ENCODE peak calls at places on chromosomes 16 and 17, in ten cellular contexts. A, W, S, I, G, M, Z, C, Y and V are unnamed samples.

GRCh38 chr17:13385481-13385907 is 216.2 kb downstream of the HS3ST3A1 start:
- DNase-seq in A (no peak), W (no peak), S (no peak), I (peak), G (no peak), M (no peak), Z (no peak), C (peak), Y (no peak), V (no peak)

GRCh38 chr16:1726661-1727502 is 20.9 kb downstream of the MAPK8IP3 start:
- DNase-seq in A (no peak), W (no peak), S (no peak), I (no peak), G (no peak), M (no peak), Z (no peak), C (no peak), Y (no peak), V (no peak)

GRCh38 chr16:50619702-50620491 is 61.2 kb downstream of the SNX20 start:
- DNase-seq in A (no peak), W (no peak), S (no peak), I (no peak), G (no peak), M (no peak), Z (no peak), C (no peak), Y (no peak), V (no peak)

GRCh38 chr16:86886651-86887050 is 308.3 kb downstream of the FOXL1 start:
- DNase-seq in A (no peak), W (no peak), S (no peak), I (no peak), G (no peak), M (no peak), Z (no peak), C (peak), Y (no peak), V (no peak)

GRCh38 chr17:63132509-63132911 is 166.5 kb downstream of the TANC2 start:
- DNase-seq in A (no peak), W (no peak), S (no peak), I (no peak), G (no peak), M (no peak), Z (no peak), C (no peak), Y (no peak), V (no peak)

GRCh38 chr16:79173910-79174309 is 426.6 kb downstream of the MAF start:
- DNase-seq in A (no peak), W (no peak), S (no peak), I (no peak), G (no peak), M (no peak), Z (no peak), C (no peak), Y (no peak), V (no peak)

GRCh38 chr16:69535123-69536050 is 30.4 kb upstream of the NFAT5 start:
- DNase-seq in A (no peak), W (no peak), S (no peak), I (no peak), G (no peak), M (no peak), Z (no peak), C (no peak), Y (no peak), V (no peak)

GRCh38 chr17:56292010-56292409 is 138.7 kb downstream of the ANKFN1 start:
- DNase-seq in A (no peak), W (no peak), S (peak), I (no peak), G (no peak), M (no peak), Z (peak), C (no peak), Y (no peak), V (no peak)

GRCh38 chr16:1193143-1193824 is 31.8 kb downstream of the TPSG1 start:
- DNase-seq in A (no peak), W (no peak), S (no peak), I (no peak), G (no peak), M (no peak), Z (no peak), C (no peak), Y (no peak), V (no peak)

GRCh38 chr16:86994651-86995171 is 322.5 kb downstream of the C16orf95 start:
- DNase-seq in A (no peak), W (no peak), S (peak), I (no peak), G (no peak), M (no peak), Z (peak), C (peak), Y (no peak), V (no peak)

GRCh38 chr17:32931686-32932085 is 3.7 kb downstream of the TMEM98 start:
- DNase-seq in A (no peak), W (no peak), S (no peak), I (no peak), G (no peak), M (no peak), Z (no peak), C (no peak), Y (no peak), V (no peak)

GRCh38 chr17:77423589-77424451 is 283.1 kb downstream of the SEC14L1 start:
- DNase-seq in A (peak), W (peak), S (peak), I (peak), G (peak), M (no peak), Z (peak), C (peak), Y (peak), V (no peak)

GRCh38 chr17:63106050-63106449 is 140.0 kb downstream of the TANC2 start:
- DNase-seq in A (no peak), W (no peak), S (no peak), I (no peak), G (no peak), M (no peak), Z (no peak), C (no peak), Y (no peak), V (no peak)

GRCh38 chr16:67847064-67847861 is at the start of gene CENPT:
- DNase-seq in A (peak), W (peak), S (no peak), I (no peak), G (peak), M (no peak), Z (no peak), C (peak), Y (no peak), V (no peak)

GRCh38 chr16:50457423-50457822 is 88.6 kb upstream of the BRD7 start:
- DNase-seq in A (no peak), W (no peak), S (no peak), I (no peak), G (no peak), M (no peak), Z (no peak), C (no peak), Y (no peak), V (no peak)

GRCh38 chr16:57627184-57627871 is 1.1 kb upstream of the ADGRG1 start:
- DNase-seq in A (no peak), W (no peak), S (peak), I (no peak), G (no peak), M (no peak), Z (no peak), C (peak), Y (no peak), V (no peak)

GRCh38 chr17:80089762-80090161 is 11.6 kb upstream of the GAA start:
- DNase-seq in A (no peak), W (no peak), S (no peak), I (no peak), G (no peak), M (no peak), Z (no peak), C (no peak), Y (no peak), V (no peak)
- TF ChIP-seq CTCF in A (no peak), W (no peak), S (no peak), I (no peak), G (no peak), M (no peak), Z (no peak), C (no peak), Y (no peak), V (no peak)

GRCh38 chr17:45791935-45792334 is 7.8 kb downstream of the CRHR1 start:
- DNase-seq in A (no peak), W (no peak), S (no peak), I (no peak), G (peak), M (no peak), Z (no peak), C (peak), Y (peak), V (no peak)

GRCh38 chr17:45793999-45794540 is 9.9 kb downstream of the CRHR1 start:
- DNase-seq in A (no peak), W (no peak), S (no peak), I (no peak), G (no peak), M (no peak), Z (no peak), C (no peak), Y (no peak), V (no peak)

GRCh38 chr17:45792437-45792836 is 8.3 kb downstream of the CRHR1 start:
- DNase-seq in A (no peak), W (no peak), S (no peak), I (no peak), G (no peak), M (no peak), Z (no peak), C (no peak), Y (no peak), V (no peak)

GRCh38 chr17:45792995-45793755 is 9.1 kb downstream of the CRHR1 start:
- DNase-seq in A (no peak), W (no peak), S (no peak), I (no peak), G (no peak), M (no peak), Z (no peak), C (no peak), Y (no peak), V (no peak)

DNA sequence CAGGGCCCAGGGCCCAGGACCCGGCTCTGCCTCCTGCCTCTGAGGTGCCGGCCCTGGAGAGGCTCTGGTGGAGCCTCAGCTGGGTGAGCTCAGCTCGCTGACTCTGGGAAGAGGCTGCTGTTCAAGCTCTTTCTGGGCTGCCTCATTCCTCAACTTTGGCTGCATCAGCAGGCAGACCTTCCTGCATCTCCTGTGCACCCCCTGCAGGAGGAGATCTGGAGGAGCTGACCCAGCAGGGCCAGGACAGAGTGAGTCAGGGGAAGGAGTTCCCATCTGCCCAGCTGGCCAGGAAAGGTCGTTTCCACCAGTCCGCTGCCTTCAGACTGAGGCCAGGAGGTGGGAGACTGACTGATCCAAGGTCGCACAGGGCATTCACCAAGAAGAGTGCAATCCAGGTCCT is 10.7 kb downstream of the CRHR1 start:
- DNase-seq in A (no peak), W (no peak), S (no peak), I (no peak), G (no peak), M (no peak), Z (no peak), C (peak), Y (no peak), V (no peak)
- TF ChIP-seq CTCF in A (no peak), W (no peak), S (peak), I (no peak), G (no peak), M (peak), Z (no peak), C (no peak), Y (no peak), V (no peak)

GRCh38 chr16:27699540-27699939 is 149.6 kb downstream of the KATNIP start:
- DNase-seq in A (no peak), W (no peak), S (no peak), I (no peak), G (no peak), M (no peak), Z (no peak), C (no peak), Y (no peak), V (no peak)

GRCh38 chr16:27700596-27700995 is 150.7 kb downstream of the KATNIP start:
- DNase-seq in A (no peak), W (peak), S (no peak), I (no peak), G (no peak), M (no peak), Z (no peak), C (no peak), Y (no peak), V (no peak)

GRCh38 chr16:27698746-27699145 is 148.8 kb downstream of the KATNIP start:
- DNase-seq in A (no peak), W (no peak), S (no peak), I (no peak), G (no peak), M (no peak), Z (no peak), C (no peak), Y (no peak), V (no peak)

GRCh38 chr16:27695161-27695560 is 145.2 kb downstream of the KATNIP start:
- DNase-seq in A (no peak), W (no peak), S (no peak), I (no peak), G (no peak), M (no peak), Z (no peak), C (no peak), Y (no peak), V (no peak)

DNA sequence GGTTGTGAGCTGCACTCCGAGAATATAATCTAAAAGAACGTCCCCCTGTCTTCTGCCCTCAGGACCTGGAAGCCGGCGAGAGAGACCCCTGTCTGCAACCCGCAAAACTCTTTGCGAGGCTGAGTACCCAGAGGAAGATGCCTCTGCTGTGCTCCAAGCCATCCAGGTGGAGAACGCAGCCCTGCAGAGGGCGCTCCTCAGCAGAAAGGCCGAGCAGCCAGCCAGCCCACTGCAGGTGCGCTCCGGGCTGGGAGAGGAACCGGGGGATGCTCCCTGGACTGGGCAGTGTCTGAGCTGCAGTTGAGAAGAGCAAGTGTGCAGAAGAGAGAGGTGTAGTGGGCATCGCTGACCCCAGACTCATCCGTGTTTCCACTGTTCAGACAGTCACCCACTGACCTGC is 148.3 kb downstream of the KATNIP start:
- DNase-seq in A (peak), W (no peak), S (no peak), I (no peak), G (no peak), M (no peak), Z (no peak), C (no peak), Y (no peak), V (peak)
- TF ChIP-seq CTCF in A (no peak), W (no peak), S (peak), I (no peak), G (no peak), M (peak), Z (peak), C (peak), Y (no peak), V (peak)

GRCh38 chr17:65547253-65547670 is 14.2 kb downstream of the AXIN2 start:
- DNase-seq in A (no peak), W (peak), S (no peak), I (no peak), G (peak), M (no peak), Z (no peak), C (peak), Y (no peak), V (no peak)
- TF ChIP-seq CTCF in A (no peak), W (no peak), S (no peak), I (no peak), G (no peak), M (no peak), Z (no peak), C (no peak), Y (no peak), V (no peak)